ENCODE peak calls at places on chromosomes 12 and 14, in four cellular contexts. E is GM12891, A is GM12878, M is K562. G is an unnamed sample.

GRCh38 chr12:12319501-12320322 is 30.3 kb downstream of the MANSC1 start:
- DNase-seq in M (no peak), E (no peak), A (no peak), G (no peak)

GRCh38 chr14:84375235-84375634 is 1154.7 kb upstream of the FLRT2 start:
- DNase-seq in M (no peak), E (no peak), A (no peak), G (no peak)

GRCh38 chr12:69247253-69248018 is 8.1 kb downstream of the CPSF6 start:
- DNase-seq in A (no peak), M (no peak), E (no peak), G (no peak)

GRCh38 chr14:102164241-102164641 is 24.5 kb downstream of the WDR20 start:
- DNase-seq in M (no peak), A (no peak), E (no peak), G (no peak)

GRCh38 chr12:88896958-88897357 is 316.7 kb upstream of the KITLG start:
- DNase-seq in M (no peak), E (no peak), A (no peak), G (no peak)

GRCh38 chr14:38098074-38098846 is 109.4 kb upstream of the SSTR1 start:
- DNase-seq in A (no peak), E (no peak), M (no peak), G (no peak)

GRCh38 chr12:52601671-52602070 is 408 bp upstream of the KRT72 start:
- DNase-seq in E (no peak), M (no peak), A (no peak), G (no peak)

GRCh38 chr12:113591480-113591971 is 119.9 kb upstream of the LHX5 start:
- DNase-seq in A (no peak), M (peak; percentile 93), E (peak; percentile 44), G (no peak)

GRCh38 chr12:54526800-54527630 is 22.4 kb upstream of the PDE1B start:
- DNase-seq in A (no peak), M (peak; percentile 67), E (no peak), G (peak; percentile 34)

GRCh38 chr14:96352708-96353107 is 10.4 kb downstream of the ATG2B start:
- DNase-seq in E (no peak), M (no peak), A (no peak), G (no peak)

GRCh38 chr14:86973177-86973576 is 1019.8 kb downstream of the GALC start:
- DNase-seq in M (no peak), A (no peak), E (no peak), G (no peak)

GRCh38 chr14:51554953-51555352 is 96.8 kb upstream of the FRMD6 start:
- DNase-seq in M (no peak), A (no peak), E (no peak), G (no peak)

GRCh38 chr14:86055512-86055911 is 525.6 kb downstream of the FLRT2 start:
- DNase-seq in E (no peak), M (no peak), A (no peak), G (no peak)

GRCh38 chr14:23863836-23864235 is 89.7 kb upstream of the DHRS4 start:
- DNase-seq in E (no peak), A (no peak), M (no peak), G (no peak)

GRCh38 chr14:89408907-89409675 is 7.9 kb downstream of the FOXN3 start:
- DNase-seq in A (no peak), E (no peak), M (no peak), G (no peak)
- TF ChIP-seq SPI1 in A (no peak), E (no peak), M (no peak), G (no peak)

DNA sequence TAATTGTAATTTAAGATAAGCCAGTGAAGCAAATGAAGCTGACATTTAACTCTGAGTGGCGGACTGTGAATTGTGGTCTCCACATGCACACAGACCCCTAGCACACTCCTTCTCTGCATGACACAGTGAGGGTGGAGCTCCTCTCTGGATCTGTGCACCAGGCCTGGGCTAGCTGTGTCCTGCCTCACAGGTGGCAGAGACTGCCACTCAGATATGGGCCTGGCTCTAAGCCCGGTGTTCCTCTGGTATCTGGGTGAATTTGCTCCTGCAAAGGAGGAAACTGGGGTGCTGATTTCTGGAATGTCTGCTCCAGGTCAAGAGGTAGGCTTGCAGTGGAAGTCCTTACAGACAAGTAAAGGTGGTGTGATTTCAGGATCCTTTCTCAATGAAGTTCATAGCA is 282.4 kb downstream of the FOXN3 start:
- DNase-seq in A (no peak), E (no peak), M (no peak), G (no peak)
- TF ChIP-seq SPI1 in A (no peak), E (no peak), M (no peak), G (no peak)

GRCh38 chr12:26460361-26460760 is 265.0 kb downstream of the SSPN start:
- DNase-seq in A (no peak), E (no peak), M (no peak), G (peak; percentile 12)

GRCh38 chr12:26466709-26467108 is 271.3 kb downstream of the SSPN start:
- DNase-seq in M (no peak), A (no peak), E (no peak), G (no peak)

GRCh38 chr12:26469801-26470200 is 274.4 kb downstream of the SSPN start:
- DNase-seq in E (no peak), M (no peak), A (no peak), G (no peak)

GRCh38 chr12:26461799-26462198 is 266.4 kb downstream of the SSPN start:
- DNase-seq in M (no peak), A (no peak), E (no peak), G (no peak)

DNA sequence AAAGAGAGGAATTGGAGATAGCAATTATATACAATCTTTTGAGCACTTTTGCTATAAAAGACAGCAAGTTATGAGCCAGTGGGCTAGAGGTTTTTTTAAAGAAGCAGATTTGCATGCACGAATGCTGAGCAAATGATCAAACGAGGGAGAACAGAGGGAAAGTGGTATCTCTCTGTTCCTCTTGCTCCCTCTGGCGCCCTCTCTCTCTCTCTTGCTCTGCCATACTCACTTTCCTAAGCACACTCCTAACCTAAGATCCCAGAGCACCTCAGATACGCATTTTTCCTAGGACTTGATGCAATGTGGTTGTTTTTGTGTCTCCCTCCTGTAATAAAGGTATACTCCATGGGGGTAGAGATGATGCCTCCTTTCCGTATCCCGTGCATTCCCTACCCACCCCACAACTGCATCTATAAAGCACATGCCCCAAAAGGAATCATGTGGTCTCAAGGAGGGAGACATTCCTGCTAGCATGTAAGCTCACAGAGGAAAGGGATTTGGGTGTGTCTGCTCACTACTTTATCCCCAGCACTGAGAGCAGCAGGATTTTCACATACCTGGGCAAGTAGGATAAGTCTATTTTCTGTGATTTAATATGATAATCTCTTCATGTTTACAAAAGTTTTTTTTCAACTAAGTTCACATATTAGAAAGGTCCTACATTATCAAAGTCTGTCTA is 270.2 kb downstream of the SSPN start:
- DNase-seq in M (no peak), E (no peak), A (no peak), G (no peak)
- TF ChIP-seq SPI1 in M (no peak), E (no peak), A (no peak), G (no peak)

DNA sequence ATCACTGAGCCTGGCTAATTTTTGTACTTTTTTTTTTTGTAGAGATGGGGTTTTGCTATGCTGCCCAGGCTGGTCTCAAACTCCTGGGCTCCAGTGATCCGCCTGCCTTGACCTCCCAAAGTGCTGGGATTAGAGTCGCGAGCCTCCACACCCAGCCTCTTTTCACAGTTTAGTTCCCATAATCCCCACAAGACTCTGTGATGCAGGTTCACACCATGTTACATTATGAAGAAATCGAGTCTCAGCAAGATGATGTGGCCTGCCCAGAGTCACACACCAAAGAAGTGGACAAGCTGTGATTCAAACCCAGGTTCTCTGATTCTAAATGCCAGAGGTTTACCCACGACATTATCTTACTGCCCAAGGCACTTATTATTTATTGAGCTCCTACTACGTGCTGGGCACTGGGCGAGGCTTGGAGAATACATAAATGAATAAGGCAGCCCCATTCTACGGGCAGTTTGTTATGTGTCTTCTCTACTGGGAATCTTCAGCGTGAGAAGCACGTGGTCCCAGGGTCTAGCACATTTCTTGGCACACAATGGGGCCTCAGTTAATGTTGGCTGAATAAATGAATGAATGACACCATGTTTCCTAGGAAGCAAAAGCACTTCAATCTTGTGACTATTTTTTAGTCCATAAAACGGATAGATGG is 23.5 kb upstream of the OASL start:
- DNase-seq in A (no peak), E (no peak), M (no peak), G (no peak)
- TF ChIP-seq SPI1 in A (no peak), E (no peak), M (no peak), G (no peak)

GRCh38 chr12:51345681-51346080 is 798 bp downstream of the CELA1 start:
- DNase-seq in E (no peak), M (peak; percentile 52), A (no peak), G (no peak)

GRCh38 chr12:51341259-51342007 is 5.0 kb downstream of the CELA1 start:
- DNase-seq in E (no peak), M (peak; percentile 71), A (peak; percentile 65), G (peak; percentile 76)

GRCh38 chr12:51342416-51342815 is 4.1 kb downstream of the CELA1 start:
- DNase-seq in A (no peak), M (no peak), E (no peak), G (no peak)

GRCh38 chr12:51346581-51346980 is at the start of gene CELA1:
- DNase-seq in A (no peak), E (no peak), M (no peak), G (no peak)

DNA sequence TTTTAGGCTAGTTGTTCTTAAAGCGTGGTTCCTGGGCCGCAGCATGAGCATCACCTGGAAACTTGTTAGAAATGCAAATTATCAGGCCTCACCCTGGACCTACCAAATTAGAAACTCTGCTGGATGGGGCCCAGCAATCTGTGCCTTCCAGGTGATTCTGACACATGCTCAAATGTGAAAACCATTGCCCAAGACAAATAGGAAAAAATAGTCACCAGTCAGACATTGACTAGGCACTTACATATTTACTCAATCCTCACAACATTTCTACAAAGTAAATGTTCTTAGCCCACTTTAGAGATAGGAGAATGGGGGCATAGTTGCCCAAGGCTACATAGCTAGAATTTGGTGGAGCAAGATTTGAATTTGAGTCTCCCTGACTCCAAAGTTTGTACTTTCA is 3.3 kb downstream of the CELA1 start:
- DNase-seq in M (no peak), A (no peak), E (no peak), G (no peak)
- TF ChIP-seq SPI1 in M (no peak), A (no peak), E (no peak), G (no peak)

GRCh38 chr12:124940143-124940392 is 25.6 kb upstream of the UBC start:
- DNase-seq in M (no peak), E (no peak), A (no peak), G (no peak)

GRCh38 chr12:124940393-124941169 is 26.1 kb upstream of the UBC start:
- DNase-seq in E (no peak), A (peak; percentile 82), M (peak; percentile 82), G (peak; percentile 93)

GRCh38 chr12:124938066-124938465 is 23.6 kb upstream of the UBC start:
- DNase-seq in E (no peak), A (peak; percentile 51), M (no peak), G (no peak)

GRCh38 chr12:124938606-124939427 is 24.4 kb upstream of the UBC start:
- DNase-seq in A (peak; percentile 55), M (peak; percentile 39), E (no peak), G (peak; percentile 79)

DNA sequence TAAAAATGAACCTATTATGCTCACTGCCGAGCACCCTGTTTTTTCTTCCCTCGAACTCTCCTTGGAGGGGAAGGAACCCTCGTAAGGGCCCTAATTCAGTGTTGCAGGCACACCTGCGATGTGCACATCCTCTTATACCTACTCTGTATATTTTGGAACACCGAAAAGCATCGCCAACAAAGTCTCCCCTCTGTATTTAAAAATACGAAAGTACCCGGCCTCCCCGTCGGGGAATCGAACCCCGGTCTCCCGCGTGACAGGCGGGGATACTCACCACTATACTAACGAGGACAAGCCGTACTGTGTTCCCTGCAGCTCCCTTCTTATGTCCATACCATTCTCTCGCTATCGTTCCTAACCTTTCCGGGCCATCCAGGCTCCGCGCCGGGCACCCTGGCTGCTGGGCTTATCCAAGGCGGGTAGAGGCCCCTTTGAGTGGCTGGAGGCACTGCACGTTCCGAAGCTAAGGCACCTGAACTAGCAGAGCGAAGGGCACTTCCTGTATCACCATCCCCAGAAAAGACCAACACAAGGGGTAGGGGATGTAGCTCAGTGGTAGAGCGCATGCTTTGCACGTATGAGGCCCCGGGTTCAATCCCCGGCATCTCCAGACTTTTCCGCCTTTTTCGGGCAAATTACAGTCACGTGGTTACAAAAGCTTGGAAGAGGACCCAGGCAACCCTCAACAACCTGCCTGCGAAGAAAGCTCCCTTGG is 25.1 kb upstream of the UBC start:
- DNase-seq in M (peak; percentile 76), E (no peak), A (peak; percentile 88), G (peak; percentile 86)
- TF ChIP-seq SPI1 in M (peak; percentile 64), E (peak; percentile 67), A (peak; percentile 60), G (peak; percentile 64)